ENCODE peak calls at places on chromosomes 16 and 17, in five cellular contexts. M, L, R, P and T are unnamed samples. For H3K4me1, the result is how much of the 10 kb centered on the place peaks cover.

GRCh38 chr16:57147381-57148191 is 38.3 kb downstream of the PSME3IP1 start:
- DNase-seq in P (no peak), M (peak), L (no peak), R (peak), T (no peak)

GRCh38 chr17:29588561-29589411 is 662 bp downstream of the GIT1 start:
- DNase-seq in R (peak), L (peak), M (peak), P (no peak), T (no peak)

GRCh38 chr16:49484454-49484853 is 110.8 kb downstream of the C16orf78 start:
- DNase-seq in P (no peak), L (peak), M (peak), R (peak), T (peak)

GRCh38 chr17:81436294-81436849 is 41.1 kb downstream of the BAHCC1 start:
- DNase-seq in M (no peak), L (peak), R (no peak), P (no peak), T (no peak)

GRCh38 chr17:27430882-27431491 is 25.3 kb upstream of the KSR1 start:
- DNase-seq in R (peak), P (peak), L (no peak), M (peak), T (peak)

GRCh38 chr16:72284042-72284789 is 112.3 kb upstream of the PMFBP1 start:
- DNase-seq in L (no peak), M (no peak), P (no peak), R (no peak), T (no peak)

GRCh38 chr17:38911081-38911730 is 14.2 kb upstream of the LASP1NB start:
- DNase-seq in L (peak), P (peak), M (no peak), R (no peak), T (peak)

GRCh38 chr16:81198635-81199034 is 39.9 kb upstream of the BCO1 start:
- DNase-seq in R (no peak), L (no peak), M (no peak), P (peak), T (no peak)

GRCh38 chr16:78105517-78105916 is 6.1 kb downstream of the WWOX start:
- DNase-seq in P (no peak), L (no peak), M (no peak), R (no peak), T (peak)

DNA sequence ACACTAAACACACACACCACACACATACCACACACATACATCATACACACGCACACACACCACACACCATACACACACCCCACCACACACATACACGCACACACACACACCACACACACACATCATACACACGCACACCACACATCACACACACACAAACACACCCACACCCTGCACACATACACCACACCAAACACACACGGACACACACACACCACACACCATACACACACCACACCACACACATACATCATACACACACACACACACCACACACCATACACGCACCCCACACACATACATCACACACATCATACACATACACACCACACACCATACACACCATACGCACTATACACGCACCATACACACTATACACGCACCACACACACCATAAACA is 3.7 kb upstream of the SOX8 start:
- DNase-seq in M (no peak), R (no peak), P (no peak), L (no peak), T (no peak)
- H3K4me1 ChIP-seq in M (under half), R (under half), P (under half), L (under half), T (under half)

GRCh38 chr16:67396159-67396774 is 3.0 kb upstream of the TPPP3 start:
- DNase-seq in R (peak), P (peak), L (peak), M (no peak), T (peak)
- H3K4me1 ChIP-seq in R (under half), P (under half), L (under half), M (under half), T (under half)

GRCh38 chr17:77127735-77128361 is 12.9 kb upstream of the SEC14L1 start:
- DNase-seq in M (no peak), P (no peak), L (peak), R (no peak), T (peak)

GRCh38 chr17:77126519-77126918 is 14.2 kb upstream of the SEC14L1 start:
- DNase-seq in P (no peak), M (no peak), L (no peak), R (no peak), T (no peak)

GRCh38 chr17:77124192-77124908 is 16.4 kb upstream of the SEC14L1 start:
- DNase-seq in R (no peak), M (no peak), P (no peak), L (no peak), T (peak)

GRCh38 chr17:77128895-77129567 is 11.7 kb upstream of the SEC14L1 start:
- DNase-seq in M (no peak), L (no peak), P (no peak), R (no peak), T (no peak)

GRCh38 chr17:77125432-77125901 is 15.3 kb upstream of the SEC14L1 start:
- DNase-seq in P (peak), R (no peak), L (no peak), M (no peak), T (no peak)
- H3K4me1 ChIP-seq in P (under half), R (under half), L (half or more), M (under half), T (under half)

GRCh38 chr17:48970865-48971687 is 2.7 kb upstream of the GIP start:
- DNase-seq in L (no peak), R (no peak), M (no peak), P (peak), T (no peak)

GRCh38 chr17:48973806-48974205 is 5.4 kb upstream of the GIP start:
- DNase-seq in P (peak), L (no peak), R (no peak), M (no peak), T (no peak)

GRCh38 chr17:48972749-48973097 is 4.3 kb upstream of the GIP start:
- DNase-seq in R (no peak), M (no peak), P (no peak), L (no peak), T (no peak)

DNA sequence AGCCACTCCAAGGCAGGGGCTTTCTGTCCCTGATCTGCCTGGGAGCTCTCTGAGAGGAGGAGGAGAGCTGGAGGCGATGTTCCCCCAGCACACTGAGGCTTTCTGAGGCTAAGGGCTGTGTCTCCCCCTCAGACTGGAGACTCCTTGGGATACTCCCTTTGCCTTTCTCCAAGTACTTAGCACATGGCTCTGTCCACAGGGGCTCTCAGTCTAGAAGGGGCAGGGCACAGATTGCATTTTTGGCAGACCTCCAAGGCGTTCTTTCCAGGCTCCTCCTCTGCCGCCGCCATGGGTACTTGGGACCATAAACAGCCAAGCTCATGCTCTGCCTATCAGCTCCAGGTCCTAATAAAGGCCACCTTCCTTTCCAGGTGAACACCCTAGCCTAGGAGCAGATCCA is 1.8 kb upstream of the GIP start:
- DNase-seq in L (no peak), R (no peak), P (peak), M (no peak), T (no peak)
- H3K4me1 ChIP-seq in L (under half), R (under half), P (under half), M (under half), T (under half)

DNA sequence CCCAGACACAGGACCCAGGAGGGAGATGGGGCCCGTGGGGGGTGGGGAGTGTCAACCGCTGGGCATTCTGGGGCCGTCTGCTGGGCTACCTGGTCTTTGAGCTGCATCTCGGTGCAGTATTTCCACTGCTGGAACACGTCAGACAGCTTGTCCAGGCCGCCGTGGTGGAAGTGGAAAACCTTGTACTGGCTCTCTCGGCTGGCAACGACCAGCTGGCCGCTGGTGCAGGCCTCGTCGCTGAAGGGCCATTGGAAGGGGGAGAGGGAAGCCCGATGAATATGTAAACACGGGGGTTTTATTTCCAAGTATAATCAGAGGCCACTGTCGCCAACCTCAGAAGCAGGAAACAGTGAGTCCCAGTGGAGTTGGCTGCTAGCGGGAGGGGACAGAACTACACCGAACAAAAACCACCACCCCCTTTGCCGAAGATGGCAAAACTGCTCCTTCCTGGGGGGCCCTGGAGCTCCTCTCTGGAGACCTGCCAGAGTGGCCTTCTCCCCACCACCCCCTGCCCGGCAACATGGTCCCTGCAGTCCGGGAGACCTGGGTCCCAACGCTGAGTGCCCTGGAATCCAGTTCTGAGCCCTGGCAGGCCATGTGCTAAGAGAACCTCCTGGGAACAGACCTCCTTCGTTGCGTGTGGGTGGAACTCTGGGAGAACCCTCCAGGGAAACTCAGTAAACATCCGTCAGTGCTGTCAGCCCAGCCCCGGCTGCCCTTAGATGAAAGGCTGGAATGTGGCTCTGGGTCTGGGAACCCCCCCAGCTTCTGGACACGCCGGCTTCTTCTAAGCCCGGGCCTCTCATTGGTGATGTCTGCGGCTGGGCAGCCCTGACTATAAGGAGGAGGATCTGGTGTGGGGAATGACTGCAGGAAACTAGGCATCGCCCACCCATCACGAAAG is 84.1 kb downstream of the TBC1D16 start:
- DNase-seq in R (no peak), L (peak), P (peak), M (no peak), T (peak)
- H3K4me1 ChIP-seq in R (half or more), L (under half), P (half or more), M (under half), T (under half)

DNA sequence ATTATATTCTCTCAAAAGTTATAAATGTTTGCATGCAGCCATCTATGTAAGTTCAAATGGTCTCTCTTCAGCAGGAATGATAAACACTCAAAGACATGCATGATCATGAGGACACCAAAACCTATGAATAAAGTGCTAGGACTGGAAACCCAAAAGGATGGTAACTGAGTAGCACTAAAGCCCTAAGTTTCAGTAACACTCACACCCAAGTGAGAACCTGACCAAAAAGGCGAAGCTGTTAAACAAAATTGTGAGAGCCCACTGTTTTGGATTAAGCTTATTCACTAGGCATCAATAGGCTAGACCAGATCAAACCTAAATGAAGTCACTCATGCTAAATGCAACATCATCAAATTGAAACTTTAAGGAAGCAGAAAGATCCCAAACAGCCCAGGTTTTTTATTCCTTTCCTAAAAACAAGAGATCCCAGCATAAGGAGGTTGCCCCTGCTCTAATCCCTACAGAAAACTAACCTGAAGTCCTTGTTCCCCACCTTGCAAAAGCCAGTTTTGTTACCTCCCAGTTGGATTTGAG is 42.4 kb downstream of the GLG1 start:
- DNase-seq in R (no peak), P (no peak), L (no peak), M (no peak), T (no peak)
- H3K4me1 ChIP-seq in R (under half), P (under half), L (under half), M (under half), T (under half)

GRCh38 chr17:41681776-41682175 is 6.9 kb upstream of the EIF1 start:
- DNase-seq in R (no peak), P (no peak), M (no peak), L (peak), T (no peak)
- H3K4me1 ChIP-seq in R (under half), P (under half), M (under half), L (under half), T (under half)

GRCh38 chr17:413016-413350 is 60.4 kb upstream of the RPH3AL start:
- DNase-seq in R (no peak), L (no peak), M (no peak), P (no peak), T (no peak)

GRCh38 chr17:413706-414440 is 61.3 kb upstream of the RPH3AL start:
- DNase-seq in L (no peak), M (no peak), P (no peak), R (no peak), T (no peak)

GRCh38 chr17:411416-412120 is 59.0 kb upstream of the RPH3AL start:
- DNase-seq in M (no peak), P (no peak), L (no peak), R (no peak), T (peak)

GRCh38 chr17:410674-411401 is 58.2 kb upstream of the RPH3AL start:
- DNase-seq in R (peak), M (no peak), P (peak), L (no peak), T (no peak)

GRCh38 chr17:412211-413015 is 59.8 kb upstream of the RPH3AL start:
- DNase-seq in R (peak), L (no peak), M (peak), P (no peak), T (peak)
- H3K4me1 ChIP-seq in R (under half), L (under half), M (under half), P (under half), T (under half)

DNA sequence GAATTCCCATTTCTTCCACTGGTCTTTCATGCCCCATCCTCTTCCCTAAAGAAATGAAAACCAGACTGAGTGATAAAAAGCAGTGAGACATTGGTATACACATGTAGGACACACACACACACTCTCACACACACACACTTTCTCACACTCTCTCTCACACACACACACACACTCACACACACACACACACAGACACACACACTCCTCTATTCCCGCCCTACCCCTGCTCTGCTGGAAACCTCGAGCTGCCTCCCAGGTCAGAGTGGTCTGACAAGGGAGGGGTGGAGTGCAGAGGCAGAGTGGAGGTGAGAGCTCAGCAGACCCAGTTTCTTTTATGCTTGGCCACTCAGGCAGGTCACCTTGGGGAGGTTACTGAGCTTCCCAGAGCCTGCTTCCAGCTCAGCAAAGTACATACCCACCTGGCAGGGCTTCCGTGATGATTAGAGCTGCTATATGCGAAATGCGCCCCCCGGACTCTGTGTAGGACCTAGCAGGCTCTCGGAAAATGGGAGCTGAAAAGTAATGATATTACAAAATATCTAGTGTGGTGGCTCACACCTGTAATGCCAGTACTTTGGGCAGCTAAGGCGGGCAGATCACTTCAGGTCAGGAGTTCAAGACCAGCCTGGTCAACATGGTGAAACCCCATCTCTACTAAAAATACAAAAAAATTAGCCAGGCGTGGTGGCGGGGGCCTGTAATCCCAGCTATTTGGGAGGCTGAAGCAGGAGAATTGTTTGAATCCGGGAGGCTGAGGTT is 30.7 kb downstream of the CCR7 start:
- DNase-seq in R (no peak), M (no peak), P (no peak), L (no peak), T (no peak)
- H3K4me1 ChIP-seq in R (under half), M (under half), P (under half), L (under half), T (under half)

GRCh38 chr16:27229891-27230470 is 26.7 kb downstream of the KDM8 start:
- DNase-seq in M (no peak), R (no peak), P (no peak), L (peak), T (peak)

GRCh38 chr16:27231692-27232060 is 28.4 kb downstream of the KDM8 start:
- DNase-seq in M (no peak), L (no peak), P (no peak), R (no peak), T (no peak)

GRCh38 chr16:27232061-27232841 is 28.9 kb downstream of the KDM8 start:
- DNase-seq in R (no peak), P (no peak), L (no peak), M (peak), T (peak)

GRCh38 chr16:27228621-27229501 is 25.5 kb downstream of the KDM8 start:
- DNase-seq in P (no peak), L (peak), M (peak), R (no peak), T (peak)

DNA sequence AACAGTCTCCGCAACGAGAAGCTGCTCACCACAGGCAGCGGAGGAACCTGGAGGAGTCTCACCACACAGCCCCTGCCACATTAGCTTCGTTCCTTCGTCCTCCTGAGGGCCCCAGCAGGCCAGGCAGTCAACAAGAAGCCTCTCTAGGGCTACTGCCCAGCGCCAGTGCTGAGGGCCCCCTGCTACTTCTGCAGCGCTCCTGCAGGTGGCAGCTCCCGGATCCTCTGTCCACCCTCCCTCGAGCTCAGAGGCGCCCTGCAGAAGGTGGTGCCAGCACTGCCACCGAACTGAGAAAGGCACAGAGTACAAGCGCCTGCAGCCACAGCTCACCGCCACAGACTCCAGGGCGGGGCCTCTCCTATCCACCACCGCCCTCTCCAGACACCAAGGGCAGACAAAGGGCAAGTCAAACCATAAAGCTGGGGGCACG is 27.3 kb downstream of the KDM8 start:
- DNase-seq in M (no peak), P (no peak), R (peak), L (no peak), T (peak)
- H3K4me1 ChIP-seq in M (half or more), P (under half), R (under half), L (under half), T (under half)